ENCODE peak calls at places on chromosomes 12 and 14, in six cellular contexts. C is T-helper 2 cell, L is HL-60, X is iPS DF 19.7, W is AG10803, M is NCI-H1105. N is an unnamed sample.

GRCh38 chr14:30620178-30620577 is 1.9 kb upstream of the SCFD1 start:
- DNase-seq in C (no peak), L (no peak), X (no peak), W (peak), M (no peak), N (no peak)

GRCh38 chr12:92629349-92630065 is 73.3 kb upstream of the PLEKHG7 start:
- DNase-seq in C (no peak), L (no peak), X (no peak), W (no peak), M (peak), N (no peak)

GRCh38 chr12:23186950-23187349 is 562.0 kb downstream of the ETNK1 start:
- DNase-seq in C (no peak), L (no peak), X (no peak), W (no peak), M (no peak), N (no peak)

GRCh38 chr14:24904533-24904932 is 145.4 kb downstream of the STXBP6 start:
- DNase-seq in C (no peak), L (no peak), X (no peak), W (no peak), M (no peak), N (no peak)

GRCh38 chr14:73261520-73262426 is 24.5 kb downstream of the PAPLN start:
- DNase-seq in C (no peak), L (no peak), X (no peak), W (no peak), M (no peak), N (no peak)

GRCh38 chr14:71597289-71597920 is 334.8 kb upstream of the RGS6 start:
- DNase-seq in C (no peak), L (no peak), X (no peak), W (no peak), M (no peak), N (no peak)

GRCh38 chr12:77940566-77940965 is 109.9 kb downstream of the NAV3 start:
- DNase-seq in C (no peak), L (no peak), X (no peak), W (peak), M (no peak), N (no peak)

GRCh38 chr12:67320614-67321305 is 51.6 kb downstream of the CAND1 start:
- DNase-seq in C (no peak), L (no peak), X (no peak), W (peak), M (no peak), N (peak)

GRCh38 chr14:77133718-77134338 is 7.8 kb downstream of the ZDHHC22 start:
- DNase-seq in C (no peak), L (no peak), X (no peak), W (peak), M (no peak), N (peak)

GRCh38 chr14:73662439-73663056 is 17.8 kb downstream of the DNAL1 start:
- DNase-seq in C (no peak), L (no peak), X (peak), W (peak), M (no peak), N (no peak)

GRCh38 chr14:103361868-103362267 is 23.3 kb upstream of the MARK3 start:
- DNase-seq in C (no peak), L (peak), X (no peak), W (peak), M (no peak), N (no peak)

GRCh38 chr14:95515080-95515489 is 1.4 kb downstream of the SYNE3 start:
- DNase-seq in C (no peak), L (no peak), X (no peak), W (peak), M (peak), N (no peak)

GRCh38 chr12:108516511-108517275 is 1.6 kb downstream of the FICD start:
- DNase-seq in C (no peak), L (no peak), X (no peak), W (peak), M (no peak), N (no peak)

GRCh38 chr12:106113042-106113441 is 25.7 kb downstream of the NUAK1 start:
- DNase-seq in C (no peak), L (peak), X (no peak), W (peak), M (no peak), N (no peak)

GRCh38 chr12:98352218-98352811 is 163.1 kb upstream of the TMPO start:
- DNase-seq in C (no peak), L (no peak), X (no peak), W (peak), M (no peak), N (no peak)

GRCh38 chr12:84767079-84767478 is 145.5 kb downstream of the SLC6A15 start:
- DNase-seq in C (no peak), L (no peak), X (no peak), W (no peak), M (no peak), N (no peak)

GRCh38 chr14:55583942-55584468 is 4.0 kb downstream of the KTN1 start:
- DNase-seq in C (no peak), L (no peak), X (no peak), W (no peak), M (no peak), N (no peak)

GRCh38 chr12:108846320-108846719 is 11.1 kb downstream of the SSH1 start:
- DNase-seq in C (no peak), L (no peak), X (no peak), W (peak), M (no peak), N (no peak)

GRCh38 chr14:104106471-104106991 is 21.0 kb downstream of the ASPG start:
- DNase-seq in C (no peak), L (no peak), X (no peak), W (no peak), M (no peak), N (peak)

GRCh38 chr12:123363385-123363742 is 1.3 kb downstream of the SBNO1 start:
- DNase-seq in C (no peak), L (no peak), X (no peak), W (peak), M (peak), N (peak)

GRCh38 chr12:45170456-45171042 is 45.3 kb upstream of the ANO6 start:
- DNase-seq in C (peak), L (peak), X (peak), W (peak), M (peak), N (peak)

GRCh38 chr12:62537544-62537943 is 70.9 kb downstream of the MON2 start:
- DNase-seq in C (no peak), L (no peak), X (no peak), W (peak), M (no peak), N (no peak)

GRCh38 chr12:103169-103981 is 36.8 kb downstream of the IQSEC3 start:
- DNase-seq in C (no peak), L (no peak), X (peak), W (no peak), M (peak), N (no peak)

GRCh38 chr14:104686624-104687517 is 2.5 kb upstream of the INF2 start:
- DNase-seq in C (no peak), L (no peak), X (no peak), W (no peak), M (no peak), N (no peak)

GRCh38 chr12:57219993-57220728 is 3.6 kb downstream of the NXPH4 start:
- DNase-seq in C (no peak), L (no peak), X (no peak), W (no peak), M (no peak), N (no peak)

GRCh38 chr14:102917469-102918211 is 4.8 kb upstream of the AMN start:
- DNase-seq in C (peak), L (no peak), X (no peak), W (peak), M (peak), N (peak)

GRCh38 chr12:57632369-57632897 is 568 bp downstream of the B4GALNT1 start:
- DNase-seq in C (no peak), L (no peak), X (no peak), W (peak), M (no peak), N (no peak)

GRCh38 chr14:72892103-72892878 is 1.6 kb downstream of the DPF3 start:
- DNase-seq in C (no peak), L (no peak), X (no peak), W (no peak), M (no peak), N (peak)

GRCh38 chr14:102927878-102928411 is 5.5 kb downstream of the AMN start:
- DNase-seq in C (no peak), L (no peak), X (no peak), W (no peak), M (no peak), N (no peak)

GRCh38 chr12:3560295-3560620 is 69.3 kb downstream of the PRMT8 start:
- DNase-seq in C (no peak), L (no peak), X (no peak), W (no peak), M (no peak), N (no peak)